ENCODE peak calls at places on chromosomes 5 and 9, in eight cellular contexts. X, E, H, T, G, A, S and F are unnamed samples.

GRCh38 chr9:138009016-138009415 is 131.4 kb downstream of the CACNA1B start:
- DNase-seq in E (no peak), X (no peak), A (no peak), G (no peak), H (no peak), T (no peak), S (no peak), F (no peak)

GRCh38 chr5:181261320-181262085 is 560 bp upstream of the TRIM52 start:
- DNase-seq in A (peak; percentile 48), T (peak; percentile 84), H (peak; percentile 50), X (peak; percentile 74), G (peak; percentile 67), E (peak; percentile 69), S (peak; percentile 86), F (peak; percentile 89)

GRCh38 chr5:82425591-82425990 is 147.4 kb upstream of the RPS23 start:
- DNase-seq in E (no peak), G (no peak), X (no peak), H (no peak), S (no peak), T (no peak), A (no peak), F (no peak)

GRCh38 chr9:130998596-130999264 is 10.2 kb upstream of the LAMC3 start:
- DNase-seq in X (no peak), H (no peak), E (no peak), S (no peak), G (no peak), A (no peak), T (no peak), F (no peak)

GRCh38 chr9:27394154-27394825 is 97.3 kb upstream of the EQTN start:
- DNase-seq in S (no peak), G (no peak), E (peak; percentile 39), H (no peak), T (no peak), X (no peak), A (no peak), F (no peak)

GRCh38 chr5:44051591-44051990 is 337.6 kb downstream of the FGF10 start:
- DNase-seq in G (no peak), X (no peak), H (no peak), T (no peak), A (no peak), E (no peak), S (no peak), F (no peak)

GRCh38 chr9:19876569-19877316 is 87.9 kb upstream of the SLC24A2 start:
- DNase-seq in A (no peak), S (no peak), G (no peak), T (no peak), X (no peak), H (no peak), E (no peak), F (no peak)

GRCh38 chr9:19618816-19619215 is 170.0 kb downstream of the SLC24A2 start:
- DNase-seq in G (no peak), S (no peak), E (no peak), H (no peak), T (no peak), X (no peak), A (no peak), F (no peak)

GRCh38 chr5:21672911-21673310 is 1180.2 kb downstream of the CDH12 start:
- DNase-seq in A (no peak), G (no peak), S (no peak), H (no peak), T (no peak), X (no peak), E (no peak), F (no peak)

GRCh38 chr9:16542290-16542689 is 328.2 kb downstream of the BNC2 start:
- DNase-seq in E (no peak), G (no peak), X (no peak), S (no peak), A (no peak), T (no peak), H (no peak), F (no peak)

GRCh38 chr9:89473762-89474469 is 24.0 kb downstream of the SEMA4D start:
- DNase-seq in T (no peak), E (no peak), X (no peak), S (peak; percentile 28), H (peak; percentile 89), G (no peak), A (no peak), F (no peak)

GRCh38 chr5:152349683-152350526 is 55.2 kb downstream of the NMUR2 start:
- DNase-seq in X (peak; percentile 31), A (peak; percentile 15), S (no peak), T (peak; percentile 46), G (no peak), H (peak; percentile 14), E (peak; percentile 83), F (peak; percentile 38)

GRCh38 chr5:131282235-131282634 is 18.4 kb downstream of the CDC42SE2 start:
- DNase-seq in H (no peak), X (no peak), G (no peak), S (no peak), A (no peak), T (no peak), E (no peak), F (no peak)

GRCh38 chr9:100084734-100085133 is 14.1 kb downstream of the ERP44 start:
- DNase-seq in A (no peak), G (no peak), X (no peak), S (no peak), T (no peak), H (no peak), E (no peak), F (no peak)

GRCh38 chr9:133236291-133237071 is 27.4 kb upstream of the OBP2B start:
- DNase-seq in E (peak; percentile 53), A (no peak), T (no peak), S (peak; percentile 69), H (no peak), X (no peak), G (peak; percentile 63), F (no peak)

GRCh38 chr5:132679166-132679565 is 5.4 kb downstream of the IL4 start:
- DNase-seq in G (no peak), X (no peak), H (no peak), T (no peak), E (no peak), A (no peak), S (no peak), F (no peak)

GRCh38 chr9:18799420-18799819 is 233.6 kb downstream of the SAXO1 start:
- DNase-seq in G (no peak), X (no peak), T (no peak), A (no peak), S (no peak), H (peak; percentile 30), E (no peak), F (no peak)

DNA sequence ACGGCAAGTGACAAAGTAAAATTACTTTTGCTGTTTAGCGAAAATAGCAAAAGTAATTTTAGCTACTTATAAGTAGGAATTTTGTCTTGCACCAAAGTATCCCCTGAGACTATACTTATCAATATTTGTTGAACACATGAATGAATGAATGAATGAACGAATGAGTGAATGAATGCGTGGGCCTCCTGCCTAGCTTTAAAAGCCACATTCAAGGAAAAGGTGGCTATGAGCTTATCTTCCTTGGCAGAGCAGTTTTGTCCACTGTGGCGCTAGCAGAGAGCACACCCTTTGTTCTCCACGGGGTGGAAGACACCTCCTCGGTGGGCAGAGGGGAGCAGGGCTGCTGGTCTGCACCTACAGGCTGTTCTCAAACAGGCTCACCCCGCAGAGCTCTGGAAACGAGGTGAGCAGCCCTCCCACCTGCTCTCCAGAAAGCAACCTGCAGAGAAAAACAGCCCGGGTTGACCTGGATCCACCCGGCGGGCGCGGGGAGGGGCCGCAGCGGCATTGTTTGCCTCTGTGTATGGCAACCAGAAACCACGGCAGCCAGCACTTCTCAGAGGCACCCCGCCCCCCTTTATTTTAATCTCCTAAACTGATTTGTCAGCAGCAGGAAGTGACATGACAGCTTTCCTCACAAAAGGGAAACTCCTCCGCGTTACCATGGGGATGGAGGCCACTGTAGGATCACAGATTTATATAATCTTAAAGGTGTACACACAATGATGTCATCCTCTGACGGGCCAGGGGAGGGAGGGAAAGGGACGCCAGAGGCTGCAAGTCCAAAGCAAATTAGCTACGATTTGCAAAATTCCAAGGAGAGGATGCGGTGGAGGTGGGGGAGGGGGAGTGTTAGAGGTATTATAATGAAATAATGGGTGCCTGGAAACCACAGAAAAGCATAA is 5.9 kb downstream of the DUSP1 start:
- DNase-seq in G (peak; percentile 98), S (peak; percentile 98), H (peak; percentile 99), T (peak; percentile 97), E (peak; percentile 98), X (peak; percentile 88), A (peak; percentile 98), F (peak; percentile 90)
- TF ChIP-seq POLR2A in G (no peak), S (no peak), H (no peak), T (peak; percentile 48), E (no peak), X (no peak), A (peak; percentile 30), F (no peak)

DNA sequence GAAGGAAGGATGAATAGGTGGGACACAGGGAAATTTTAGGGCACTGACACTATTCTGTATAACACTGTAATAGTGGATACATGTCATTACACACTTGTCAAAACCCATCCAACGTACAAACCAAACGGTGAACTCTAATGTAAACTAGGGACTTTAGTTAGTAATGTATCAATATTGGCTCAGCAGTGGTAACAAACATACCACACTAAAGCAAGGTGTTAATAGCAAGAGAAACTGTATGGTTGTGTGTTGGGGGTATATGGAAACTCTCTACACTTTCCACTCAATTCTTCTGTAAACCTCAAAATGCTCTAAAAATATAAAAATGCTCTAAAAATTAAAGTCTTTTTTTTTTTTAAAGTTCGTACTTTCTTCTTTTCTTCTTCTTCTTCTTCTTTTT is 293.1 kb upstream of the PANK3 start:
- DNase-seq in H (no peak), G (no peak), A (no peak), X (no peak), S (no peak), T (no peak), E (no peak), F (no peak)
- H3K4me3 ChIP-seq in H (no peak overlapping the region), G (no peak overlapping the region), A (no peak overlapping the region), X (no peak overlapping the region), S (no peak overlapping the region), T (no peak overlapping the region), E (no peak overlapping the region), F (no peak overlapping the region)

GRCh38 chr5:8114597-8115266 is 245.8 kb downstream of the MTRR start:
- DNase-seq in X (no peak), A (no peak), G (no peak), E (no peak), S (no peak), T (no peak), H (no peak), F (no peak)
- TF ChIP-seq POLR2A in X (no peak), A (no peak), G (no peak), E (no peak), S (no peak), T (no peak), H (no peak), F (no peak)

GRCh38 chr5:93574041-93574938 is 6.7 kb downstream of the NR2F1-AS1 start:
- DNase-seq in A (no peak), X (no peak), G (no peak), E (no peak), T (no peak), S (no peak), H (no peak), F (no peak)

GRCh38 chr5:93573627-93573974 is 7.4 kb downstream of the NR2F1-AS1 start:
- DNase-seq in G (no peak), A (no peak), H (no peak), X (no peak), S (no peak), T (no peak), E (no peak), F (no peak)

GRCh38 chr5:93571111-93571977 is 9.7 kb downstream of the NR2F1-AS1 start:
- DNase-seq in H (no peak), G (no peak), T (no peak), A (no peak), X (no peak), E (no peak), S (no peak), F (no peak)

GRCh38 chr5:93572101-93572772 is 8.8 kb downstream of the NR2F1-AS1 start:
- DNase-seq in H (no peak), G (no peak), S (no peak), E (no peak), A (no peak), T (no peak), X (no peak), F (no peak)

GRCh38 chr5:93572773-93573626 is 8.0 kb downstream of the NR2F1-AS1 start:
- DNase-seq in X (no peak), G (no peak), H (no peak), E (no peak), S (no peak), T (no peak), A (no peak), F (peak; percentile 37)
- H3K4me3 ChIP-seq in X (no peak overlapping the region), G (peak overlapping the region; percentile 8), H (peak overlapping the region; percentile 3), E (no peak overlapping the region), S (no peak overlapping the region), T (no peak overlapping the region), A (no peak overlapping the region), F (no peak overlapping the region)